ENCODE peak calls at places on chromosomes 11 and 22, in eight cellular contexts. G is activated CD8-positive, alpha-beta memory T cell treated with anti-CD3 and anti-CD28 coated beads for 4 hours; Q is memory B cell; L is stimulated activated CD4-positive, alpha-beta T cell treated with anti-CD3 and anti-CD28 coated beads, Interleukin-2, amount 100 ng/mL, for 48 hours; N is stimulated activated CD8-positive, alpha-beta memory T cell treated with anti-CD3 and anti-CD28 coated beads, Interleukin-4, amount 100 ng/mL, for 1 hour; B is head of caudate nucleus; T is activated naive CD8-positive, alpha-beta T cell treated with anti-CD3 and anti-CD28 coated beads for 36 hours; K is activated CD4-positive, alpha-beta T cell treated with anti-CD3 and anti-CD28 coated beads, Interleukin-2, amount 50 U/mL, for 1 hour. X is an unnamed sample.

GRCh38 chr22:21876486-21877176 is 9.2 kb upstream of the MAPK1 start:
- DNase-seq in G (no peak), Q (no peak), L (no peak), N (no peak), B (no peak), T (peak), K (no peak), X (no peak)

GRCh38 chr11:22657101-22657694 is 9.2 kb upstream of the GAS2 start:
- DNase-seq in G (no peak), Q (no peak), L (no peak), N (no peak), B (no peak), T (no peak), K (no peak), X (no peak)

GRCh38 chr22:27610863-27611786 is 190.4 kb downstream of the MN1 start:
- DNase-seq in G (no peak), Q (no peak), L (no peak), N (no peak), B (no peak), T (no peak), K (no peak), X (no peak)

GRCh38 chr22:46071451-46072029 is 78.8 kb upstream of the PPARA start:
- DNase-seq in G (no peak), Q (peak), L (peak), N (no peak), B (peak), T (peak), K (peak), X (peak)

GRCh38 chr11:100791103-100791502 is 104.0 kb downstream of the ARHGAP42 start:
- DNase-seq in G (no peak), Q (no peak), L (no peak), N (no peak), B (no peak), T (no peak), K (no peak), X (no peak)

GRCh38 chr11:12777208-12777874 is 103.1 kb downstream of the TEAD1 start:
- DNase-seq in G (no peak), Q (no peak), L (no peak), N (no peak), B (no peak), T (no peak), K (no peak), X (no peak)

GRCh38 chr22:35631597-35631996 is 14.5 kb upstream of the MB start:
- DNase-seq in G (no peak), Q (no peak), L (peak), N (no peak), B (no peak), T (peak), K (no peak), X (peak)

GRCh38 chr11:62804310-62805043 is 763 bp downstream of the NXF1 start:
- DNase-seq in G (no peak), Q (no peak), L (no peak), N (no peak), B (no peak), T (no peak), K (no peak), X (no peak)

GRCh38 chr11:131877246-131877645 is 506.8 kb downstream of the NTM start:
- DNase-seq in G (no peak), Q (no peak), L (no peak), N (no peak), B (no peak), T (no peak), K (no peak), X (no peak)

X was measured in DND-41.